ENCODE peak calls at places on chromosomes 12 and 14, in nine cellular contexts. A is skeletal muscle cell; S is type B pancreatic cell; N is activated CD4-positive, CD25-positive, alpha-beta regulatory T cell treated with anti-CD3 and anti-CD28 coated beads, Interleukin-2, amount 50 U/mL, for 16 hours; P is HT1080; K is iris pigment epithelial cell; L is GM10248; D is fibroblast of lung; Y is nucleus accumbens. F is an unnamed sample.

GRCh38 chr14:47447076-47447475 is 228.3 kb downstream of the MDGA2 start:
- DNase-seq in P (no peak), K (no peak), A (no peak), N (no peak), L (no peak), Y (no peak), D (no peak), S (no peak), F (no peak)

GRCh38 chr14:100721568-100721967 is 5.1 kb upstream of the DLK1 start:
- DNase-seq in N (no peak), D (peak; percentile 44), S (no peak), L (no peak), Y (no peak), K (no peak), P (no peak), A (peak; percentile 13), F (no peak)

GRCh38 chr12:12505544-12506501 is 56.8 kb downstream of the DUSP16 start:
- DNase-seq in K (peak; percentile 75), D (peak; percentile 59), S (no peak), P (no peak), N (no peak), L (peak; percentile 82), A (peak; percentile 25), Y (no peak), F (peak; percentile 68)

GRCh38 chr14:95774265-95775160 is 60.6 kb upstream of the TCL1A start:
- DNase-seq in D (peak; percentile 4), P (peak; percentile 29), Y (peak; percentile 19), A (no peak), K (peak; percentile 41), N (peak; percentile 31), L (peak; percentile 77), S (no peak), F (peak; percentile 13)

GRCh38 chr14:68820999-68821683 is 28.3 kb upstream of the ZFP36L1 start:
- DNase-seq in L (peak; percentile 67), D (no peak), Y (no peak), S (peak; percentile 69), P (no peak), K (no peak), N (no peak), A (no peak), F (peak; percentile 87)

GRCh38 chr14:53767566-53767965 is 189.1 kb downstream of the BMP4 start:
- DNase-seq in Y (no peak), P (no peak), N (no peak), D (peak; percentile 42), L (no peak), A (peak; percentile 3), S (no peak), K (no peak), F (no peak)

GRCh38 chr14:61517861-61518802 is 177.2 kb upstream of the HIF1A start:
- DNase-seq in S (no peak), N (no peak), L (peak; percentile 22), D (no peak), K (no peak), P (no peak), Y (no peak), A (no peak), F (no peak)

GRCh38 chr14:38143651-38144505 is 63.8 kb upstream of the SSTR1 start:
- DNase-seq in L (no peak), P (peak; percentile 81), Y (no peak), K (peak; percentile 86), D (peak; percentile 73), A (peak; percentile 38), N (no peak), S (no peak), F (no peak)

GRCh38 chr14:74917646-74918081 is 5.4 kb downstream of the RPS6KL1 start:
- DNase-seq in N (no peak), K (peak; percentile 17), S (no peak), L (no peak), P (no peak), A (no peak), D (peak; percentile 13), Y (peak; percentile 54), F (no peak)

GRCh38 chr14:90499121-90499520 is 102.3 kb downstream of the CALM1 start:
- DNase-seq in P (no peak), L (no peak), S (no peak), K (no peak), N (no peak), A (no peak), D (no peak), Y (no peak), F (no peak)

GRCh38 chr12:78085562-78086182 is 255.0 kb downstream of the NAV3 start:
- DNase-seq in Y (no peak), N (no peak), S (no peak), A (no peak), K (peak; percentile 71), D (peak; percentile 71), L (no peak), P (peak; percentile 63), F (no peak)

GRCh38 chr12:88111074-88111652 is 30.7 kb downstream of the CEP290 start:
- DNase-seq in Y (no peak), K (peak; percentile 61), A (no peak), D (peak; percentile 45), S (no peak), P (peak; percentile 6), L (peak; percentile 13), N (no peak), F (peak; percentile 2)

GRCh38 chr12:2339022-2339431 is 286.2 kb downstream of the CACNA1C start:
- DNase-seq in D (peak; percentile 92), P (peak; percentile 77), N (no peak), S (no peak), Y (no peak), A (peak; percentile 65), L (no peak), K (peak; percentile 93), F (no peak)

GRCh38 chr12:45670339-45671065 is 59.0 kb upstream of the ARID2 start:
- DNase-seq in P (peak; percentile 75), S (no peak), Y (no peak), A (no peak), K (peak; percentile 68), N (no peak), D (no peak), L (peak; percentile 18), F (peak; percentile 24)

GRCh38 chr14:105213396-105213795 is 32.3 kb upstream of the NUDT14 start:
- DNase-seq in K (no peak), L (no peak), Y (no peak), S (no peak), D (no peak), A (no peak), N (no peak), P (no peak), F (no peak)

GRCh38 chr12:56417739-56418138 is 31.5 kb downstream of the TIMELESS start:
- DNase-seq in D (no peak), A (no peak), Y (no peak), N (no peak), L (no peak), S (no peak), P (no peak), K (no peak), F (no peak)

GRCh38 chr12:50985322-50985721 is 33.0 kb downstream of the HIGD1C start:
- DNase-seq in A (peak; percentile 57), P (peak; percentile 63), N (no peak), L (no peak), Y (no peak), K (peak; percentile 77), S (no peak), D (peak; percentile 76), F (no peak)

GRCh38 chr12:109721276-109721675 is 7.7 kb downstream of the FAM222A start:
- DNase-seq in D (no peak), S (no peak), L (no peak), A (no peak), N (no peak), K (no peak), P (no peak), Y (peak; percentile 29), F (no peak)

GRCh38 chr14:66610154-66610563 is 102.2 kb downstream of the GPHN start:
- DNase-seq in N (no peak), Y (no peak), L (no peak), A (no peak), D (no peak), P (peak; percentile 6), K (peak; percentile 39), S (no peak), F (no peak)

GRCh38 chr12:38155526-38156496 is 160.8 kb upstream of the ALG10B start:
- DNase-seq in Y (no peak), P (no peak), N (no peak), D (no peak), L (no peak), K (no peak), S (no peak), A (no peak), F (no peak)

GRCh38 chr12:76688001-76688400 is 75.9 kb upstream of the ZDHHC17 start:
- DNase-seq in L (no peak), A (no peak), K (peak; percentile 67), Y (no peak), P (no peak), S (no peak), N (no peak), D (peak; percentile 64), F (no peak)

GRCh38 chr12:96438330-96438729 is 38.1 kb upstream of the CDK17 start:
- DNase-seq in S (no peak), L (no peak), P (no peak), Y (no peak), D (no peak), A (no peak), K (no peak), N (no peak), F (no peak)

GRCh38 chr12:86772688-86773087 is 516.5 kb upstream of the MGAT4C start:
- DNase-seq in K (peak; percentile 58), P (peak; percentile 41), Y (no peak), A (peak; percentile 33), N (no peak), L (no peak), S (no peak), D (peak; percentile 61), F (no peak)

GRCh38 chr12:53645191-53645590 is 19.0 kb upstream of the ATF7 start:
- DNase-seq in N (no peak), D (peak; percentile 83), L (no peak), S (no peak), P (no peak), K (no peak), Y (no peak), A (no peak), F (no peak)

GRCh38 chr12:80186727-80187217 is 87.4 kb downstream of the OTOGL start:
- DNase-seq in N (no peak), D (peak; percentile 93), P (peak; percentile 90), L (peak; percentile 31), A (peak; percentile 78), S (no peak), K (peak; percentile 93), Y (peak; percentile 11), F (no peak)

GRCh38 chr12:106004289-106004688 is 134.5 kb downstream of the NUAK1 start:
- DNase-seq in K (no peak), A (no peak), L (no peak), Y (no peak), P (no peak), D (no peak), N (no peak), S (no peak), F (no peak)

GRCh38 chr14:36504805-36505192 is 15.2 kb downstream of the NKX2-1 start:
- DNase-seq in P (no peak), N (no peak), L (no peak), A (no peak), D (no peak), S (no peak), K (no peak), Y (no peak), F (no peak)

F was measured in GM06990.